ENCODE peak calls at places on chromosomes 13 and 19, in six cellular contexts. V is COR-L47, X is left ventricle myocardium inferior, N is amniotic stem cell, D is islet precursor cell, R is cardiac fibroblast. O is an unnamed sample.

GRCh38 chr13:80040219-80040976 is 300.5 kb downstream of the SPRY2 start:
- DNase-seq in D (peak; percentile 57), V (no peak), X (no peak), R (peak; percentile 90), N (peak; percentile 89), O (peak; percentile 88)

GRCh38 chr13:40355126-40355719 is 311.2 kb downstream of the FOXO1 start:
- DNase-seq in X (no peak), V (no peak), N (no peak), D (no peak), R (no peak), O (no peak)

GRCh38 chr19:8150178-8150865 is 930 bp upstream of the FBN3 start:
- DNase-seq in R (no peak), X (no peak), D (no peak), V (no peak), N (no peak), O (no peak)

GRCh38 chr13:49098198-49098597 is 121.9 kb upstream of the MLNR start:
- DNase-seq in D (no peak), R (peak; percentile 95), N (peak; percentile 38), V (no peak), X (no peak), O (peak; percentile 95)

GRCh38 chr13:41456768-41457588 is at the start of gene RGCC:
- DNase-seq in X (peak; percentile 81), N (no peak), V (peak; percentile 49), R (peak; percentile 52), D (peak; percentile 86), O (peak; percentile 42)

GRCh38 chr13:73717632-73718031 is 416.6 kb downstream of the KLF12 start:
- DNase-seq in D (no peak), V (no peak), R (peak; percentile 27), N (no peak), X (no peak), O (peak; percentile 70)

GRCh38 chr13:68056816-68057710 is 826.9 kb upstream of the PCDH9 start:
- DNase-seq in D (no peak), R (peak; percentile 12), X (no peak), V (no peak), N (no peak), O (peak; percentile 88)

GRCh38 chr13:113041293-113041690 is 64.3 kb upstream of the F7 start:
- DNase-seq in D (no peak), N (no peak), V (no peak), R (no peak), X (no peak), O (no peak)

GRCh38 chr13:97855570-97855970 is 97.9 kb upstream of the IPO5 start:
- DNase-seq in V (peak; percentile 76), N (peak; percentile 80), X (no peak), R (peak; percentile 93), D (no peak), O (peak; percentile 90)

GRCh38 chr19:50729894-50730293 is 6.7 kb downstream of the CLEC11A start:
- DNase-seq in V (no peak), N (no peak), D (no peak), X (no peak), R (no peak), O (no peak)

GRCh38 chr13:68009546-68009945 is 779.4 kb upstream of the PCDH9 start:
- DNase-seq in N (no peak), X (no peak), R (no peak), D (no peak), V (no peak), O (no peak)

GRCh38 chr19:49447485-49448431 is 3.9 kb downstream of the PIH1D1 start:
- DNase-seq in R (peak; percentile 41), N (no peak), X (peak; percentile 45), V (no peak), D (peak; percentile 62), O (no peak)

GRCh38 chr13:67296511-67296910 is 66.4 kb upstream of the PCDH9 start:
- DNase-seq in D (no peak), R (no peak), X (no peak), N (no peak), V (no peak), O (peak; percentile 6)

GRCh38 chr19:47005873-47006272 is 13.8 kb upstream of the NPAS1 start:
- DNase-seq in R (no peak), V (no peak), D (no peak), X (no peak), N (no peak), O (no peak)

GRCh38 chr13:76790519-76791289 is 95.5 kb downstream of the KCTD12 start:
- DNase-seq in N (no peak), D (no peak), X (no peak), V (peak; percentile 12), R (peak; percentile 61), O (peak; percentile 47)

GRCh38 chr19:40466219-40467006 is at the start of gene SPTBN4:
- DNase-seq in V (no peak), D (no peak), X (no peak), N (no peak), R (no peak), O (no peak)

GRCh38 chr13:26988059-26988769 is 183.4 kb downstream of the USP12 start:
- DNase-seq in V (no peak), R (no peak), X (no peak), N (no peak), D (no peak), O (no peak)

GRCh38 chr13:109654341-109655205 is 131.8 kb downstream of the IRS2 start:
- DNase-seq in X (no peak), R (peak; percentile 72), D (no peak), V (no peak), N (no peak), O (peak; percentile 89)

GRCh38 chr13:110677731-110678545 is 28.0 kb downstream of the CARS2 start:
- DNase-seq in X (no peak), D (no peak), V (no peak), R (no peak), N (no peak), O (peak; percentile 22)

GRCh38 chr13:99442273-99442895 is 58.9 kb upstream of the TM9SF2 start:
- DNase-seq in D (no peak), R (peak; percentile 68), X (no peak), V (peak; percentile 10), N (no peak), O (peak; percentile 75)

GRCh38 chr13:96984061-96984508 is 10.2 kb downstream of the OXGR1 start:
- DNase-seq in D (peak; percentile 83), N (no peak), R (no peak), V (peak; percentile 76), X (no peak), O (peak; percentile 11)

GRCh38 chr13:54841682-54842081 is 1813.1 kb downstream of the OLFM4 start:
- DNase-seq in N (no peak), D (no peak), X (no peak), R (no peak), V (no peak), O (no peak)

GRCh38 chr13:27775943-27776342 is 16.3 kb upstream of the GSX1 start:
- DNase-seq in X (no peak), D (no peak), R (no peak), V (no peak), N (no peak), O (no peak)

GRCh38 chr13:44474122-44474910 is 100.7 kb downstream of the SERP2 start:
- DNase-seq in R (peak; percentile 22), N (no peak), D (no peak), X (no peak), V (no peak), O (peak; percentile 14)